ENCODE peak calls at places on chromosomes 5 and 9, in nine cellular contexts. G is activated CD8-positive, alpha-beta memory T cell treated with anti-CD3 and anti-CD28 coated beads for 4 hours; Q is kidney; N is HL-60; H is kidney epithelial cell; V is AG10803; X is nephron progenitor cell; F is activated T-cell treated with anti-CD3 and anti-CD28 coated beads, Interleukin-2, amount 50 U/mL, for 72 hours; U is stimulated activated CD4-positive, alpha-beta T cell treated with anti-CD3 and anti-CD28 coated beads, Interleukin-12 subunit alpha, Interleukin-12 subunit beta, amount 100 ng/mL, for 24 hours. D is an unnamed sample.

GRCh38 chr9:8717146-8717545 is 917.6 kb upstream of the DMAC1 start:
- DNase-seq in H (no peak), G (no peak), U (no peak), Q (no peak), X (no peak), F (no peak), V (no peak), N (no peak), D (peak)

GRCh38 chr5:174078416-174078815 is 32.9 kb downstream of the NSG2 start:
- DNase-seq in H (no peak), V (peak), U (no peak), F (no peak), G (no peak), N (no peak), Q (no peak), X (no peak), D (no peak)

GRCh38 chr9:129840024-129840423 is 4.8 kb downstream of the USP20 start:
- DNase-seq in U (no peak), V (no peak), Q (no peak), F (no peak), G (no peak), N (no peak), H (no peak), X (no peak), D (no peak)

GRCh38 chr5:107154598-107154997 is 516.1 kb downstream of the EFNA5 start:
- DNase-seq in G (no peak), F (no peak), N (no peak), H (no peak), V (no peak), Q (no peak), X (no peak), U (no peak), D (no peak)

GRCh38 chr9:6272229-6272597 is 56.0 kb upstream of the TPD52L3 start:
- DNase-seq in Q (no peak), U (no peak), H (peak), X (no peak), G (no peak), F (no peak), V (peak), N (no peak), D (peak)

GRCh38 chr5:40240111-40240510 is 439.6 kb upstream of the PTGER4 start:
- DNase-seq in Q (no peak), N (no peak), F (peak), X (no peak), G (no peak), V (peak), U (no peak), H (no peak), D (peak)

GRCh38 chr5:68243681-68244080 is 28.1 kb downstream of the PIK3R1 start:
- DNase-seq in X (no peak), U (no peak), Q (no peak), N (no peak), V (no peak), G (no peak), F (no peak), H (no peak), D (no peak)

GRCh38 chr5:139273572-139274264 is 19.8 kb upstream of the MATR3 start:
- DNase-seq in U (peak), H (no peak), V (peak), F (peak), N (peak), Q (peak), G (peak), X (peak), D (peak)

GRCh38 chr5:72559866-72560766 is 52.9 kb upstream of the ZNF366 start:
- DNase-seq in V (no peak), F (no peak), N (no peak), G (no peak), Q (no peak), H (no peak), U (no peak), X (no peak), D (no peak)

GRCh38 chr9:94011134-94011533 is 56.0 kb upstream of the BARX1 start:
- DNase-seq in V (peak), X (no peak), Q (no peak), H (no peak), U (no peak), G (no peak), N (no peak), F (no peak), D (peak)

GRCh38 chr5:92559743-92560142 is 1021.3 kb downstream of the NR2F1-AS1 start:
- DNase-seq in U (no peak), Q (no peak), F (no peak), G (no peak), V (peak), H (peak), X (no peak), N (no peak), D (peak)

GRCh38 chr9:100720922-100721321 is 143.0 kb downstream of the CAVIN4 start:
- DNase-seq in V (no peak), F (no peak), U (no peak), Q (no peak), H (no peak), X (no peak), N (no peak), G (no peak), D (peak)

GRCh38 chr5:86461169-86461956 is 156.4 kb upstream of the COX7C start:
- DNase-seq in Q (no peak), X (no peak), N (no peak), F (no peak), G (no peak), U (no peak), H (peak), V (no peak), D (peak)

GRCh38 chr9:106954562-106954961 is 91.6 kb downstream of the ZNF462 start:
- DNase-seq in F (no peak), Q (no peak), H (no peak), N (no peak), X (no peak), U (no peak), V (no peak), G (no peak), D (no peak)

GRCh38 chr5:6302099-6302498 is 76.2 kb downstream of the MED10 start:
- DNase-seq in U (no peak), F (no peak), V (no peak), Q (no peak), H (no peak), X (no peak), G (no peak), N (no peak), D (no peak)

GRCh38 chr9:107994638-107995037 is 505.1 kb upstream of the KLF4 start:
- DNase-seq in Q (no peak), F (no peak), U (no peak), G (no peak), V (peak), N (no peak), X (no peak), H (no peak), D (no peak)

GRCh38 chr9:37191403-37192089 is 71.2 kb downstream of the ZCCHC7 start:
- DNase-seq in N (no peak), U (no peak), H (no peak), V (no peak), G (no peak), F (no peak), Q (no peak), X (no peak), D (no peak)

GRCh38 chr5:78514427-78515345 is 133.9 kb downstream of the LHFPL2 start:
- DNase-seq in U (no peak), H (no peak), N (no peak), V (no peak), X (no peak), Q (no peak), G (no peak), F (no peak), D (no peak)

GRCh38 chr5:13581132-13581531 is 363.4 kb downstream of the DNAH5 start:
- DNase-seq in Q (no peak), G (no peak), U (no peak), X (no peak), N (no peak), H (no peak), V (no peak), F (no peak), D (no peak)

D was measured in fibroblast of lung.